ENCODE peak calls at places on chromosome 19, in nine cellular contexts. L, A, D, X, S, Q, U, F and R are unnamed samples.
A peak's percentile ranks its signal among the peaks of the same experiment; 100 is the strongest.

GRCh38 chr19:51325161-51325979 is 13.9 kb downstream of the IGLON5 start:
- DNase-seq in L (no peak), A (no peak), D (no peak), X (no peak), S (no peak), Q (no peak), U (no peak), F (no peak), R (no peak)

GRCh38 chr19:52234406-52234805 is 35.0 kb upstream of the ZNF766 start:
- DNase-seq in L (no peak), A (no peak), D (no peak), X (no peak), S (no peak), Q (no peak), U (no peak), F (no peak), R (no peak)

GRCh38 chr19:47417746-47418594 is 1.4 kb downstream of the MEIS3 start:
- DNase-seq in L (no peak), A (no peak), D (no peak), X (no peak), S (no peak), Q (no peak), U (peak; percentile 69), F (no peak), R (no peak)

GRCh38 chr19:34096020-34096915 is 76.0 kb upstream of the LSM14A start:
- DNase-seq in L (peak; percentile 11), A (no peak), D (peak; percentile 73), X (no peak), S (no peak), Q (no peak), U (no peak), F (no peak), R (peak; percentile 42)

GRCh38 chr19:29421186-29421525 is 104.6 kb upstream of the VSTM2B start:
- DNase-seq in L (no peak), A (no peak), D (no peak), X (no peak), S (no peak), Q (no peak), U (no peak), F (no peak), R (no peak)

GRCh38 chr19:41893899-41894298 is 10.9 kb downstream of the ARHGEF1 start:
- DNase-seq in L (no peak), A (no peak), D (no peak), X (no peak), S (no peak), Q (no peak), U (no peak), F (no peak), R (peak; percentile 48)

GRCh38 chr19:35563207-35563829 is at the start of gene ATP4A:
- DNase-seq in L (no peak), A (no peak), D (no peak), X (no peak), S (no peak), Q (no peak), U (no peak), F (no peak), R (no peak)

GRCh38 chr19:10143700-10144099 is 24.0 kb upstream of the EIF3G start:
- DNase-seq in L (no peak), A (no peak), D (no peak), X (no peak), S (no peak), Q (no peak), U (no peak), F (no peak), R (no peak)

GRCh38 chr19:43768273-43769050 is 12.3 kb downstream of the KCNN4 start:
- DNase-seq in L (no peak), A (no peak), D (no peak), X (no peak), S (no peak), Q (no peak), U (no peak), F (no peak), R (no peak)

GRCh38 chr19:8664671-8665057 is 33.9 kb downstream of the ACTL9 start:
- DNase-seq in L (no peak), A (no peak), D (no peak), X (no peak), S (no peak), Q (no peak), U (no peak), F (no peak), R (no peak)

GRCh38 chr19:10753305-10753704 is 35.4 kb downstream of the DNM2 start:
- DNase-seq in L (no peak), A (no peak), D (no peak), X (no peak), S (no peak), Q (no peak), U (no peak), F (no peak), R (no peak)

GRCh38 chr19:22784051-22784450 is at the start of gene ZNF99:
- DNase-seq in L (no peak), A (no peak), D (no peak), X (no peak), S (peak; percentile 81), Q (peak; percentile 15), U (no peak), F (peak; percentile 7), R (no peak)

GRCh38 chr19:35074426-35075201 is 33.1 kb downstream of the HPN start:
- DNase-seq in L (no peak), A (no peak), D (no peak), X (no peak), S (no peak), Q (no peak), U (no peak), F (no peak), R (no peak)

DNA sequence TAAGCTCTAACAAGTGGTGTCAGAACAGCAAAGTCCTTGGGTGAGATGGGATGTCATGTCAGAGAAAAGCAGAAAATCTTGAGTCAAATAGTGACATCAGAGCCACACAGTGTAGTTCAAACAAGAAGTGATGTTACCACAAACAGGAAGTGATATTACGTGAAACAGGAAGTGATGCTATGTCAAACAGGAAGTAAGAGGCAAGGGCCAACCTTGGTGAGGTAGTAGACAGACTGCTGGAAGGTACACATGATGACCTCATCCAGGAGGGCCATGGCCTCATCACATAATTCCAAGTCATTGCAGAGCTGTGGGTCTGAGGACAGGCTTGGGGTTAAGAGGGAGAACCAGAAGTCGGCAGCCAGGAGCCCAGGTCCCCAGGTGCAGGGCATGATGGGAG is 7.0 kb upstream of the MAMSTR start:
- DNase-seq in L (no peak), A (no peak), D (peak; percentile 42), X (no peak), S (no peak), Q (no peak), U (no peak), F (no peak), R (peak; percentile 66)
- H3K4me3 ChIP-seq in L (no peak overlapping the region), A (no peak overlapping the region), D (no peak overlapping the region), X (no peak overlapping the region), S (no peak overlapping the region), Q (no peak overlapping the region), U (no peak overlapping the region), F (no peak overlapping the region), R (no peak overlapping the region)

DNA sequence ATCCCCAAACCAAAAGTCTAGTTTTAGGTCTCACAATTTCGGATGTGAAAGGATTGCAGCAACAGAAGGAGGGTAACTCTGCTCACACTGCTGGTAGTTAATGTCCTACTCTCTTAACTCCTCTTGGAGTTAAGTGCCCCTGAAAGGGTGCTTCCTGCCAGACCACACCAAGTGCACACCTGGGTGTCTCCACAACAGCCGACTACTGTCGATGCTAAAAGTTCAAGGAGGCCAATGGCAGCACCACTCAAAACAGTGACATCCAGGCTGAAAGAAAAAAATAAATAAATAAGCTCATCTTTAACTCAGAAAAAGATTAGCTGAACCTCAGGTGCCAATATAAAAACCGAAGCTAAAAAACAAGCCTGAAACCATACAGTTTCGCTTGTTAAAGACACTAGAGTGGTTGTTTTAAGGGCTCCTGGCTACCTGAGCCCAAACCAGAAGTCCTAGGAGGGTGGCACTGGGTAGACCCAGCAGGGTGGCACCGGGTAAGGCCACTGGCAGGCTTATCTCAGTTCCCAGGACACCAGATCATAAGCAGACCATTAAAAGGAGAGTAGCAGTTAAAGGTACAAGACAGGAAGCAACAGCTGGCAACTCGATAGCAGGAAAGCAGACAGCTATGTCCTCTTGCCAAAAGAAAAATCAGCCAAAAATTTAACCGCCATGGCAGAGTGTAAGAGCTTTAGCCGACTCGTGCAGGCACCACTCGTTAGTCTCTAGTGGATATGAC is 39.3 kb downstream of the BRD4 start:
- DNase-seq in L (no peak), A (no peak), D (peak; percentile 42), X (no peak), S (no peak), Q (no peak), U (no peak), F (no peak), R (peak; percentile 76)
- H3K4me3 ChIP-seq in L (no peak overlapping the region), A (no peak overlapping the region), D (peak overlapping the region; percentile 14), X (peak overlapping the region; percentile 19), S (no peak overlapping the region), Q (no peak overlapping the region), U (no peak overlapping the region), F (no peak overlapping the region), R (peak overlapping the region; percentile 36)

GRCh38 chr19:53580871-53581835 is 43.2 kb downstream of the ZNF331 start:
- DNase-seq in L (no peak), A (no peak), D (no peak), X (no peak), S (no peak), Q (no peak), U (peak; percentile 49), F (no peak), R (no peak)

GRCh38 chr19:53579518-53579917 is 41.6 kb downstream of the ZNF331 start:
- DNase-seq in L (no peak), A (no peak), D (no peak), X (no peak), S (no peak), Q (no peak), U (no peak), F (no peak), R (no peak)

GRCh38 chr19:53583181-53583580 is 45.2 kb downstream of the ZNF331 start:
- DNase-seq in L (no peak), A (no peak), D (no peak), X (no peak), S (no peak), Q (no peak), U (no peak), F (no peak), R (no peak)

GRCh38 chr19:53577968-53578367 is 40.0 kb downstream of the ZNF331 start:
- DNase-seq in L (no peak), A (no peak), D (no peak), X (no peak), S (no peak), Q (no peak), U (no peak), F (no peak), R (no peak)

DNA sequence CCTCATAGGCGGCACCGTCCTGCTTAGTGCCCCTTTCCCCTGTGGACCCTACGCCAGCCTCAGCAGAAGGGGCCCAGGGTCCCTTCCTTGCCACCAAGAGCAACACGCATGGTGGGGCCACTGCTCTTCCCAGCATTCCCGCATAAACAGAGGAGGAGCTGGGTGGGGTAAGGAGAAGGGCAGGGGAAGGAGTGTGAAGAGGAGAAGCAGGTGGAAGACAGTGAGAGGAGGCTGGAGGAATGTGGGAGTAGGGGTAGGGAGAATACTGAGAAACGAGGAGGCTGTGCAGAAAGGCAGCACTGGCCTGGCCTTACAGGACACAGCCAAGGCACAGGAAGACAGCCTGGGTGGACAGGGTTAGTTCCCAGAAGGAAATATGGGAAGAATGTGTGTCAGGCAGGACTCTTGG is 43.9 kb downstream of the ZNF331 start:
- DNase-seq in L (no peak), A (no peak), D (no peak), X (no peak), S (no peak), Q (no peak), U (peak; percentile 54), F (no peak), R (no peak)
- H3K4me3 ChIP-seq in L (no peak overlapping the region), A (no peak overlapping the region), D (no peak overlapping the region), X (no peak overlapping the region), S (no peak overlapping the region), Q (no peak overlapping the region), U (no peak overlapping the region), F (no peak overlapping the region), R (no peak overlapping the region)

GRCh38 chr19:30692517-30692870 is 320.3 kb downstream of the ZNF536 start:
- DNase-seq in L (no peak), A (no peak), D (no peak), X (no peak), S (no peak), Q (no peak), U (no peak), F (no peak), R (no peak)
- H3K4me3 ChIP-seq in L (no peak overlapping the region), A (no peak overlapping the region), D (no peak overlapping the region), X (no peak overlapping the region), S (peak overlapping the region; percentile 38), Q (no peak overlapping the region), U (no peak overlapping the region), F (peak overlapping the region; percentile 48), R (no peak overlapping the region)